ENCODE peak calls at places on chromosomes 5 and 9, in four cellular contexts. D, O, I and R are unnamed samples.

GRCh38 chr5:3957658-3958057 is 362.0 kb downstream of the IRX1 start:
- DNase-seq in I (no peak), O (no peak), D (no peak), R (no peak)

GRCh38 chr5:149603210-149603609 is 21.9 kb downstream of the ARHGEF37 start:
- DNase-seq in I (no peak), D (no peak), O (no peak), R (no peak)

GRCh38 chr5:177338251-177339106 is 13.0 kb downstream of the LMAN2 start:
- DNase-seq in D (no peak), I (no peak), O (no peak), R (no peak)

GRCh38 chr5:133041157-133041784 is 10.5 kb upstream of the HSPA4 start:
- DNase-seq in D (no peak), O (no peak), I (no peak), R (no peak)

GRCh38 chr9:3708751-3709150 is 182.9 kb upstream of the RFX3 start:
- DNase-seq in O (peak), I (peak), D (peak), R (peak)

GRCh38 chr5:6228257-6229250 is 149.8 kb downstream of the MED10 start:
- DNase-seq in O (no peak), I (no peak), D (no peak), R (no peak)

GRCh38 chr5:7868773-7869473 is at the start of the genes FASTKD3 and MTRR:
- DNase-seq in D (peak), O (peak), I (peak), R (peak)

GRCh38 chr5:89777758-89778157 is 631.8 kb downstream of the CETN3 start:
- DNase-seq in I (no peak), D (no peak), O (no peak), R (no peak)

GRCh38 chr5:3343211-3343610 is 252.4 kb upstream of the IRX1 start:
- DNase-seq in I (no peak), O (no peak), D (no peak), R (no peak)

GRCh38 chr9:121718063-121718462 is 66.6 kb downstream of the DAB2IP start:
- DNase-seq in O (no peak), I (peak), D (no peak), R (no peak)

GRCh38 chr5:68141494-68141893 is 74.1 kb upstream of the PIK3R1 start:
- DNase-seq in I (peak), D (peak), O (no peak), R (no peak)

GRCh38 chr5:76742586-76742985 is 26.7 kb downstream of the F2R start:
- DNase-seq in D (no peak), O (no peak), I (peak), R (no peak)

DNA sequence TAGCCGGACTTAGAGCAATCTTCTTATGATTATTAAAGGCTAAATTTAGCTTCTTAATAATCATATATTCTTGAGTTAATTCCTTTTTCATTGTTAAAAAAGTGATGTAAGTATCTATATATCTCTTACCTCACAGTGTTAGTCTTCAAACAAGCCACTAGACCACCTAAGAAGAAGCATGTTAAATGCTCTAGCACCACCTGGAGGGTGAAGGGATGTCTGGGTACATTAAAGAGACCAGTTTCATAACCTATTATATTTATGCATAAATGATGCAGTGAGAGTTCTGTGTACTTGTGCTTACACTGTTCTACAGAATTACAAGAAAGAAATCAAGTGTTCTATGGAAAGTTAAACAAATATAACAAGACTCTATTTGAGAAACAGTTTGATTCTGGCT is 55.9 kb upstream of the SLCO6A1 start:
- DNase-seq in I (no peak), O (no peak), D (no peak), R (no peak)
- H3K4me3 ChIP-seq in I (no peak), O (no peak), D (no peak), R (no peak)

DNA sequence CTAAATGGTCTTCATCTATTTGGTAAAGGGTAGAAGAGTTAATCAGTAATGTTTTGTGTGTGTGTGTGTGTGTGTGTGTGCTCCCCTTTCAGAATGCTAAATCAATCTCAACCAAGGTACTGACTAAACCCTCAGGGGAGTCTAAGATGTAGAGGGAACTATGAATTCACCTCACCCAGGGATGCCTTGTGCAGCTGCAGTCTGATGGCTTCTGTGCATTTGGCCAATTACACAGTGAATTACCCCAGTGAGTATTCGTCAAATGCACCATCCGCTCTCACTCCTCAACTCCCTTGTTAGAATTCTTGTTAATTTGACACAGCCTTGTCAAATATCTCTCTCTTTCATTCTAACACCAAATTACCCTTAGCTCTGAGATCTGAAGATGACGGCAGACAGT is 234.6 kb downstream of the GABRB2 start:
- DNase-seq in D (no peak), I (no peak), O (no peak), R (no peak)
- H3K4me3 ChIP-seq in D (no peak), I (no peak), O (no peak), R (no peak)

DNA sequence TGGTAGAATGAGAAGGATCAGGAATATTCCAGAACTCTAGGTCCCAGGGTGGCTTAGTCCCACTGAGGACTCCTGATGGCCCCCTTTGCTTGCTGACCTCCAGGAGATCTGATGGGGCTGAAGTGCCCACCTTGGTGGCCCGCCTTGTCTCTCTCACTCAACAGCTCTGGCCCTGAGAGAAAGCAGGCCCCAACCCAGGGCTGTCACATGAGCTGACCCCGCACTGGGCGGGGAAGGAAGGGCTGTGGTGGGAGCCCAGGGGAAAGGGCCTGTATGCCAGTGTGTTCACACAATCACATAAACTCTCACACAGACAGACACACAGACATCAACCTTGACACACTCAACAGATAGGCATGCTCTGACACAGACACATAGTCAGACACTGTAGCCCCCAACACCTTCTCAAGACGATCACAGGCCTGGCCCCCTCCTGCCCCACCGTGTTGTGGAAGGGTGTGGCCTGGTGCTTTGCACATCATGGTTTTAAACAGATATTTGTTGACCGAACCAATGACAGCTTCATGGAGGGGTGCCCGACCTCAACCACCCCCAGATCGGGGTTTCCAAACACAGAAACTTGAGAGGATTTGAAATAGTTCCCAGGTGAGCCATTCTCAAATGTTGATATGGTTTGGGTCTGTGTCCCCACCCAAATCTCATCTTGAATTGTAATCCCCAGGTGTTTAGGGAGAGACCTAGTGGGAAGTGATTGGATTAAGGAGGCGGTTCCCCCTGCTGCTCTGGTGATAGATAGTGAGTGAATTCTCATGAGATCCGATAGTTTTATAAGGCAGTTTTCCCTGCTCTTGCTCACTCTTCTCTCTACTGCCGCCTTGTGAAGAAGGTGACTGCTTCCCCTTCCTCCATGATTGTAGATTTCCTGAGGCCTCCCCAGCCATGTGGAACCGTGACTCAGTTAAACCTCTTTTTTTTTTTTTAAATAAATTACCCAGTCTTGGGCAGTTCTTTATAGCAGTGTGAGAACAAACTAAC is 48.5 kb upstream of the HAND1 start:
- DNase-seq in D (no peak), I (no peak), O (no peak), R (no peak)
- H3K4me3 ChIP-seq in D (no peak), I (no peak), O (no peak), R (no peak)

DNA sequence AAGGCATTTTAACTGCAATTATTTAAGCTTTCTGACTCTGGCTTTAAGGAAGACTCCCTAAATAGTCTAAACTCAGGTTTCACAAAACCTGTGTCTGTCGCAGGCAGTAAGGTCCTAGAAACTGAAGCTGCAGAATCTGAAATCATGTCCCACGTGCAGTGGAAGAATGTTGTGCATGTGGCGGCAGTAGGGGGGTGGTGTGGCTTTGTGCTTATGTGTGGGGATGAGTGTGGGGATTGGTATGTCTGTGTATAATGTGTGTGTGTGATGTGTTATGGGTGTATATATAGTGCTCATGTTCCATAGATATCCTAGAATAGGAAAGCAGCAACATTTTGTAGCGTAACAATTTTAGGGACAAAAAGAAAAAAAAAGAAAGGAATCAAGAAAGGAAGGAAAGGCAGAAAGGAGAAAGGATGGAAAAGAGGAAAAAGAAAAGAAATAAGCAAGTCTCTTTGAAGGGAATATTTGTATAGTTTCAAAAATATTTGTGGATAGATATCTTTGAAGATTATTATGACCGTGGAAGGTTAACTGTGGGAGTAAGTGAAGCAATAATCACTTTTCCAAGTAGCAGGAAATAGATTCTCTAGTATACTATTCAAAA is 6.6 kb downstream of the ANKDD1B start:
- DNase-seq in O (no peak), I (peak), D (no peak), R (no peak)
- H3K4me3 ChIP-seq in O (no peak), I (no peak), D (no peak), R (no peak)

DNA sequence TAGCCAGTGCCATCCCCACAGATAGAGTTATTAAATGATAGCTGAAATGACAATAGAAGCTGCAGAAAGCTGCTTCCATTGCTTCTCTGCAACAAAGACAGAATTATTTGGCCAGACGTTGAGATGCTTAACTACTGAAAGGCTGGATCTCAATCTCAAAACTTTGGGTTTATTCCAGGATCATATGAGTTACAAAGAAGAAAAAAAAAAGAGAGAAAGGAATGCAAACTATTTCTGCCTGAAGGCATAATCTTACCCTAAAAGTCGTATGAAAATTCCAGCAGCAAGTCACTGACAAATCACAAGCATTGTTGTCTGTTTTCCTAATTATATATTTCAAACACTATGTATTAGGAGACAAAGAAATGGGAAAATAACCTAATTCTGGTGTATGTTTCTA is 12.8 kb upstream of the TYRP1 start:
- DNase-seq in D (peak), I (peak), O (no peak), R (peak)
- H3K4me3 ChIP-seq in D (no peak), I (no peak), O (no peak), R (no peak)

GRCh38 chr5:142801495-142801871 is 31.3 kb downstream of the ARHGAP26 start:
- DNase-seq in D (no peak), I (no peak), O (no peak), R (no peak)

GRCh38 chr5:142803428-142804111 is 33.4 kb downstream of the ARHGAP26 start:
- DNase-seq in I (no peak), O (peak), D (peak), R (no peak)

GRCh38 chr5:142798099-142798768 is 28.1 kb downstream of the ARHGAP26 start:
- DNase-seq in O (peak), I (no peak), D (no peak), R (no peak)

GRCh38 chr5:142797420-142797819 is 27.2 kb downstream of the ARHGAP26 start:
- DNase-seq in D (no peak), O (no peak), I (no peak), R (no peak)

DNA sequence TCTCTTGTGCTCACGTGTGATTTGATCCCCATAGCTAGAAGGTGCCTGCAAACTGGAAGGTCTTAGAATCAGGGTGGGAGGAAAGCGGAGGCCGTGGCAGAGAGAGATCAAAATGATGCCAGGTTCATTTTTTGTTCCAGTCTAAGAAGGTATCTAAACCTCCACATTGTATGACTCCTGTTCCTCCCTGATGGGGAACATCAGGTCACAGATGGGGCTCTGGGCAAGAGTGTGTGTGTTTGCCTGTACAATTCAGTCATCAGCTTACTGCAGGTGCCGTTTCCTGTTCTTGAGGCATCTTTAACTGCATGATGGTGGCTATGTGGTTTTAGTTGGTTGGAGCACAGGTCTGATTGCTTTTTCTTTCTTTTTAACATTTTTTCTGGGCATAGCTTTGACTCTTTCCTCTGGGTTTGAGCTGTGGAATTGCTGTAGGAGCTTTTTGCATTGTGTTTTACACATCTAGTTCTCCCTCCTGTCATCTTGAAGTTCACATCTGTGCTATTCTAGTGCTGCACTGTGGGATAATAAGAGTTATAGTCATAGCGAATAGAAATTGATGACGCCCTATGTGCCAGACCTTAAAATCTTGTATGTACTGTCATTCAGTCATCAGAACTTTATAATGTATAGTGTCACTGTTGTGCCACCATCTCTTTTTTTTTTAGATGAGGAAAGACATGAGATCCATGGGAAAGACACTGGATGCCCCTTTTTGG is 30.8 kb downstream of the ARHGAP26 start:
- DNase-seq in I (no peak), D (no peak), O (no peak), R (no peak)
- H3K4me3 ChIP-seq in I (no peak), D (no peak), O (no peak), R (no peak)

DNA sequence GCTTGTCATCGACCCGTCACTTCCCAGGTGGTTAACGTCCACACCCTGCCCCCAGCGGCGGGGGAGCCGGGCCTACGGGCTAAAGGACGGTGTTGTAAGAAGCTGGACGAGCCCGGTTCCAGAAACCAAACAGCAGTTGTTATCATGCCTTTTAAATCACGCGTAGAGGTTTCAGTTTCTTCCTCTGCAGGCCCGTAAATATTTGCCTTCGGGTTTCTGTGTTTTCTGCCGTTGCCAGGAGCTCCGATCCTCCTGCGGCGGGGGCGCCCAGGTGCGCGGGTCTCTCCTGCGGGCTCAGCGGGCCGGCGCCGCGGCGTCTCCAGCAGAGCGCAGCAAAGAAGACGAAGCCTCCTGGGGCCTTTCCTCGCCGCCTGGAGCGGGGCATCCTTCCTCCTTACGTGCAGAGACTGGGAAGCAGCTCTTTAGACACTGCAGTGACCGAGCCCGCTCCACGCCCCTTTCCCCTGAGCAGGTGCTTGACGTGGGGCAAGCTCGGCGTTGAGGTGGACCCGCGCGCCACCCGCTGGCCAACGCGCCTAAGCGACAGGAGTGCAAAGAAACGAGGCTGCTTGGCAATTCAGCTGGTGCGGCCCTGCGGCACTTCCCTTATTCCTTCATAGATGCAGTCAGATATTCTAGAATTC is 21.8 kb upstream of the TTC1 start:
- DNase-seq in O (peak), D (peak), I (peak), R (peak)
- H3K4me3 ChIP-seq in O (peak), D (peak), I (peak), R (peak)

DNA sequence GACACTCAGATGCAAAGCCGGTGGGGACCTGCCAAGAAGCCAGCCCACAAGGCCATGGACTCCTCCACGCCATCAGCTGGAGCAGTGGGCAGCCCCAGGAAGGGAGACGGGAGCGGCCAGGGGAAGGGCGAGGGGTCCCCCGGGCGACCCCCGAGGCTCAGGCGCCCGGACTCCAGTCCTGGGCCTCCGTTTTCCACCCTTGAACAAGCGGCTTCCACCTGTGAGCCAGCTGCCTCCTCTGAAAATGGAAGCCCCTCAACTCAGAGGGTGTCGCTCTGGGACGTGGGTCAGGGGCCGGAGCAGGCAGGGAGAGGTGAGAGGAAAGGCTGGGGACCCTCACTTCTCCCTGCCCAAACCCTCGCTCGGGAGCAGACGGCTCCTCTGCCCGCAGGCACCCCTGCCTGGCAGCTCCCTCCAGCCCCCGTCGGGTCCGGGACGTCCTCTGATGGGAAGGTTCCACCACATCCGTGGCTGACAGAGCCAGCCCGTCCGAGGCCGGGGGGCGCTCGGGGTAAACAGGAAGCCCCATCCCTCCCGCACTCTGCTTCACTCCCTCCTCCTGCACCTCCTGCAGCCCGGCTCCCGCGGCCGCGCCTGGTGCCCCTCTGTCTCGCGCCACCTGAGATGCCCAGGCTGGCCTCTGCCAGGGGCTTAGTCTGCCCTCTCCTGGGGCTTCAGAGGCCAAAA is 3.7 kb upstream of the EGFL7 start:
- DNase-seq in O (no peak), I (no peak), D (peak), R (no peak)
- H3K4me3 ChIP-seq in O (no peak), I (no peak), D (peak), R (no peak)

DNA sequence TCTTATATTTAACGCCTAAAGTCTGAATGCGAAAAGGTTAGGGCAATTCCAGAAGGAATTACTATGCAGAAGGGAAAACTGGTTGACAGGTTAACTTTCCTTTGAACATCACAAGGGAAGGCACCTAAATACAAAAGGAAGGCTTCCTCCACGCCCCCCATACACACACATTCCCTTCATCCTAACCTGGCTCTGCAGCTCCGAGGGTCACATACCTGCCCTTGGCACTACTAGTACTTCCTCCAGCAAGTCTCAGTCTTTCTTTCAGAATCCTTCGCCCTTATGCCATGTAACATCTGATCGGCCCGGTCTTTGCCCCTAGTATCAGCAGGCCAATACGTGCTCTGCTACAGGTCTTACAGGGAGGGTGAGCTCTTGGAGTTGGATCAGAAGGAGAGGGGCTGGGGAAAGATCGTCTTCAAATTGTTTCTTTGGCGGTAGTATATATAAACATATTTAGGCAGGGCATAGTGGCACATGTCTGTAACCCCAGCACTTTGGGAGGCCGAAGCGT is 1.6 kb upstream of the MARCHF6 start:
- DNase-seq in I (no peak), D (no peak), O (no peak), R (no peak)
- H3K4me3 ChIP-seq in I (no peak), D (no peak), O (no peak), R (no peak)